ENCODE peak calls at places on chromosomes 6 and 20, in five cellular contexts. J, C, N, L and Y are unnamed samples. For H3K4me1, the result is how much of the 10 kb centered on the place peaks cover.

GRCh38 chr20:58888521-58889333 is 36.2 kb downstream of the GNAS start:
- DNase-seq in J (peak), C (peak), N (peak), L (peak), Y (peak)

GRCh38 chr6:170139531-170139930 is 151.3 kb downstream of the DLL1 start:
- DNase-seq in J (no peak), C (peak), N (no peak), L (no peak), Y (peak)

GRCh38 chr6:101689156-101689555 is 295.6 kb downstream of the GRIK2 start:
- DNase-seq in J (no peak), C (no peak), N (no peak), L (no peak), Y (no peak)

GRCh38 chr6:151488226-151488625 is 5.6 kb upstream of the CCDC170 start:
- DNase-seq in J (no peak), C (no peak), N (no peak), L (no peak), Y (no peak)

GRCh38 chr6:2503816-2504494 is 246.8 kb downstream of the MYLK4 start:
- DNase-seq in J (no peak), C (no peak), N (no peak), L (no peak), Y (no peak)

GRCh38 chr6:87308970-87309369 is 13.4 kb upstream of the SMIM8 start:
- DNase-seq in J (no peak), C (no peak), N (no peak), L (no peak), Y (no peak)

GRCh38 chr20:38805958-38806854 is 709 bp downstream of the PPP1R16B start:
- DNase-seq in J (peak), C (no peak), N (peak), L (no peak), Y (no peak)

GRCh38 chr20:60352580-60352979 is 394.4 kb downstream of the CDH26 start:
- DNase-seq in J (no peak), C (no peak), N (no peak), L (no peak), Y (no peak)

GRCh38 chr20:41086402-41087324 is 50.7 kb upstream of the PLCG1 start:
- DNase-seq in J (no peak), C (no peak), N (no peak), L (no peak), Y (no peak)

GRCh38 chr6:140105857-140106256 is 731.4 kb upstream of the CITED2 start:
- DNase-seq in J (no peak), C (no peak), N (no peak), L (no peak), Y (no peak)

GRCh38 chr20:51118985-51119527 is 96.1 kb upstream of the KCNG1 start:
- DNase-seq in J (no peak), C (no peak), N (no peak), L (no peak), Y (no peak)

GRCh38 chr20:19888269-19888669 is 128.9 kb upstream of the NAA20 start:
- DNase-seq in J (no peak), C (no peak), N (no peak), L (no peak), Y (no peak)
- H3K4me1 ChIP-seq in J (under half), C (half or more), N (under half), L (under half), Y (half or more)

DNA sequence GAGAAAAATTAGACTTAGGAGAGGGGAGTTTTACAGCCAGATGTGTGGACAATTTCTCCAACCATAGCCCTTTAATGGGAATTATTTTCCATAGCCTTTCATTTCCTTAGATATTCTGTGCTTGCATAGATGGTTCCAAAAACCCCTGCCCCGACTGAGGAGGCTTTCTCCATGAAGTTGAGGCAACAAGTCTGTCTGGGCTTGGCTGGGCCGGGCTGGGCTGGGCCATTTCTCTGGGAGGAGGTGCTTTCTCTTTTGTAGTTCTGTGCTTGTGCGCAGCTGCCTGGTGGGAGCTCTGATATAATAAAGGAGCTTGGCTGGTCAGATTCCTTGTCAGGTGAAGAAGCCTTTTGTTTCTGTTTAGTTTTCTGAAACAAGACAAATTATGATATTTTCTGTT is 71.4 kb downstream of the SOBP start:
- DNase-seq in J (no peak), C (no peak), N (no peak), L (no peak), Y (no peak)
- H3K27ac ChIP-seq in J (no peak), C (no peak), N (no peak), L (no peak), Y (no peak)

GRCh38 chr6:44258325-44258863 is 1.1 kb upstream of the SLC35B2 start:
- DNase-seq in J (no peak), C (no peak), N (no peak), L (no peak), Y (no peak)
- H3K4me1 ChIP-seq in J (half or more), C (under half), N (under half), L (under half), Y (under half)

GRCh38 chr20:33837096-33837830 is 26.1 kb downstream of the CHMP4B start:
- DNase-seq in J (peak), C (no peak), N (no peak), L (no peak), Y (no peak)

GRCh38 chr20:33838035-33838864 is 27.1 kb downstream of the CHMP4B start:
- DNase-seq in J (no peak), C (no peak), N (no peak), L (no peak), Y (no peak)

GRCh38 chr20:33840759-33841438 is 29.8 kb downstream of the CHMP4B start:
- DNase-seq in J (no peak), C (peak), N (no peak), L (no peak), Y (no peak)

GRCh38 chr20:33841439-33841799 is 30.3 kb downstream of the CHMP4B start:
- DNase-seq in J (no peak), C (no peak), N (no peak), L (no peak), Y (no peak)

DNA sequence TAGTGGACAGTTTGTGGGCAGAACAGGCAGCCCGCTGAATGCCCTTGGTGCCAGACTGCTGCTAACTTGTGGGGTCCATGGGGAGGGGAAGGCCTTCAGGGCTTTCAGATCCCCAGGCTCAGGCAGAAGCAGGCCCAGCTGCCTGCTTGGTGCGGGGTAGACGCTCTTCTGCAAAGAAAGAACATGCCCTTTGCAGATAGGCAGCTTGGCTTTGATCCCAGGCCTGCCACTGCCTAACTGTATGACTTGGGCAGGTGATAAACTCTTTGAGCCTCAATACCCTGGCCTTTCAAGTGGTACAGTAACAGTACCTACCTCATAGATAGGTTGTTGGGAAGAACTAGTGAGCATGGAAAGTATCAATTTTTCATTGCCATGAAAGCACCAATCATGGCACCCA is 28.4 kb downstream of the CHMP4B start:
- DNase-seq in J (no peak), C (no peak), N (no peak), L (no peak), Y (no peak)
- H3K27ac ChIP-seq in J (no peak), C (no peak), N (no peak), L (no peak), Y (no peak)

GRCh38 chr6:128572286-128572685 is 51.9 kb upstream of the PTPRK start:
- DNase-seq in J (no peak), C (no peak), N (no peak), L (no peak), Y (no peak)

GRCh38 chr6:128569737-128570438 is 49.5 kb upstream of the PTPRK start:
- DNase-seq in J (no peak), C (no peak), N (no peak), L (peak), Y (peak)

GRCh38 chr6:128570439-128571063 is 50.2 kb upstream of the PTPRK start:
- DNase-seq in J (no peak), C (no peak), N (no peak), L (no peak), Y (no peak)

GRCh38 chr6:128567029-128567428 is 46.6 kb upstream of the PTPRK start:
- DNase-seq in J (no peak), C (no peak), N (no peak), L (no peak), Y (no peak)
- H3K4me1 ChIP-seq in J (under half), C (under half), N (under half), L (under half), Y (under half)

DNA sequence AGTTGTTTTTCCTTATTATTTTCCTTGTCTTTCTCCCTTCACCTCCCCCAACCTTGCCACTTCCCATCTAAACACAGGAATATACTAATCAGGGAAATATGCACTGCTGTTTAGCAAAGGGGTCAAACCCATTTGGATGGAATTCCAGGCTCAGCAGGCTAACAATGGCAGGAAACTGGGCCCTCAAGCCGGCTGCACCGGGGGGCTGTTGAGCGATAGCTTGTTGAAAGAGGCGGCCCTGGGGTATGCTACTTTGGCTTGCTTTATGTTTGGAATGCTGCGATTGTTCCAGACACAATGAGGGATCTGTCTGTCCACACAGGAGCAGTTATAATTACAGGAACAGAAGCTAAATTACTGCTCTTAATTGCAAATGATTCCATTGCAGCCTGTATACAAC is 112.7 kb downstream of the TMEM170B start:
- DNase-seq in J (no peak), C (no peak), N (no peak), L (peak), Y (peak)
- H3K27ac ChIP-seq in J (no peak), C (no peak), N (no peak), L (peak), Y (peak)

GRCh38 chr20:4920655-4921054 is 80.7 kb downstream of the SLC23A2 start:
- DNase-seq in J (no peak), C (no peak), N (no peak), L (no peak), Y (no peak)

GRCh38 chr20:4919047-4919704 is 82.1 kb downstream of the SLC23A2 start:
- DNase-seq in J (no peak), C (no peak), N (no peak), L (no peak), Y (no peak)

GRCh38 chr20:4924032-4924431 is 77.3 kb downstream of the SLC23A2 start:
- DNase-seq in J (no peak), C (no peak), N (no peak), L (no peak), Y (no peak)

GRCh38 chr20:4920131-4920530 is 81.2 kb downstream of the SLC23A2 start:
- DNase-seq in J (no peak), C (no peak), N (no peak), L (no peak), Y (no peak)

DNA sequence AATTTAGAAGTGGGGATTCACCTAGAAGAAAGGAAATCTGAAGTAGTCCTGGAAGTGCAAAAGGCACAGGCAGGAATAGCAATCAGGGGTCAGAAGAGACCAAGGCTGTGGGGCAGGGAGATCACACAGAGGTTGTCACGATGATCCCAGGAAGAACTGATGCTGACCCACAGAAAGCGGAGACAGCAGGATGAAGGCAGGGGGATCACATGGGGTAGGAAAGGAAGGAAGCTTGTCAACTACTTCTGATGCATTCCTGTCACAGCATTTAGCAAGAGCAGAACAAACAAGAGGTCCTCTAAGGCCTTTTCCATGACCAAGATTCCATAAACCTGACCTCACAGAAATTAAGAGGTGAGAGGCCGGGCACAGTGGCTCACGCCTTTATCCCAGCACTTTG is 79.1 kb downstream of the SLC23A2 start:
- DNase-seq in J (no peak), C (no peak), N (no peak), L (no peak), Y (no peak)
- H3K4me1 ChIP-seq in J (under half), C (under half), N (under half), L (under half), Y (under half)

DNA sequence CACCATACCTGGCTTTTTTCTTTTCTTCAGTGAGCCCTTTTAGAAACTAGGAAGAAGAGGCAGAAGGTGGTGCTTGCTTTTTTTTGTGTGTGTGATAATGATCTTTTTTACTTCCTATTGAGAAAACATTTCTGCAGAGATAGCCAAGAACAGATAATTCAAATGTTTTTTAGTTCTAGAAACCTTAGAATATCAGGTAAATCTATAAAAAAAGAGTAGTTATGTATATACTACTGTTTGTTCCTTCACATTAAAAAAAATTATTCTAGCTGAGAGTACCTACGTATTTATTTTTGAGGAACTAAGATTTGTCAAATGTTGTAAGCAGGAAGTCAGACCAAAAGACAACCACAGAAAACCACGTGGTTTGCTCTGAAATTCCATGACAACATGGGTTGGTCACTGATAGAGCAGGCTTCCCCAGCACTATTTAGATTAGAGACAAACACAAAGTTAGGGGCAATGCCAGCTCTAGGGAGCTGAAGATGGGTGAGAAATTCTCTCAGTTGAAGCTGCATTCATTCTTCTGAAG is 12.8 kb downstream of the STK4 start:
- DNase-seq in J (peak), C (no peak), N (peak), L (no peak), Y (peak)
- H3K27ac ChIP-seq in J (peak), C (peak), N (peak), L (no peak), Y (no peak)

GRCh38 chr6:16198061-16198705 is 40.2 kb upstream of the GMPR start:
- DNase-seq in J (no peak), C (no peak), N (no peak), L (no peak), Y (no peak)
- H3K4me1 ChIP-seq in J (under half), C (under half), N (under half), L (under half), Y (under half)

GRCh38 chr6:117907600-117908245 is 659 bp downstream of the SLC35F1 start:
- DNase-seq in J (no peak), C (no peak), N (no peak), L (peak), Y (no peak)
- H3K27ac ChIP-seq in J (no peak), C (no peak), N (no peak), L (peak), Y (no peak)